ENCODE peak calls at places on chromosomes 6 and 20, in six cellular contexts. N is stimulated activated CD4-positive, alpha-beta T cell treated with anti-CD3 and anti-CD28 coated beads, Interleukin-1b, Interleukin-23, amount 100 ng/mL, for 1 hour; Z is effector memory CD4-positive, alpha-beta T cell; M is Peyer's patch; C is KG1; Y is iPS-NIHi11. H is an unnamed sample.

GRCh38 chr6:136123464-136123863 is 126.6 kb downstream of the MTFR2 start:
- DNase-seq in N (no peak), C (no peak), M (no peak), Z (no peak), Y (no peak), H (no peak)

GRCh38 chr20:34970193-34971037 is 14.7 kb downstream of the MYH7B start:
- DNase-seq in M (no peak), N (no peak), Y (no peak), Z (no peak), C (no peak), H (no peak)

GRCh38 chr6:121848523-121849255 is 413.2 kb downstream of the GJA1 start:
- DNase-seq in Y (no peak), C (no peak), Z (no peak), N (no peak), M (no peak), H (no peak)

GRCh38 chr6:148044261-148044731 is 298.3 kb upstream of the SASH1 start:
- DNase-seq in C (no peak), N (no peak), M (no peak), Y (no peak), Z (no peak), H (no peak)

GRCh38 chr6:56486681-56487080 is 156.0 kb downstream of the DST start:
- DNase-seq in Z (no peak), N (no peak), M (no peak), C (no peak), Y (no peak), H (no peak)

GRCh38 chr6:35962779-35963570 is 42.1 kb upstream of the SRPK1 start:
- DNase-seq in Z (no peak), M (no peak), C (no peak), Y (no peak), N (no peak), H (no peak)

GRCh38 chr6:82701341-82701740 is 337.7 kb downstream of the TPBG start:
- DNase-seq in Z (no peak), C (no peak), Y (no peak), M (no peak), N (no peak), H (no peak)

GRCh38 chr6:2110504-2110903 is 134.9 kb downstream of the GMDS start:
- DNase-seq in N (no peak), Z (no peak), M (no peak), Y (no peak), C (no peak), H (no peak)

GRCh38 chr6:10458287-10458686 is 43.4 kb upstream of the TFAP2A start:
- DNase-seq in Z (no peak), M (no peak), Y (no peak), C (no peak), N (no peak), H (no peak)

GRCh38 chr20:44137210-44137781 is 49.7 kb downstream of the JPH2 start:
- DNase-seq in Z (no peak), N (no peak), Y (peak), C (no peak), M (no peak), H (no peak)

GRCh38 chr6:38720295-38720694 is 5.2 kb downstream of the DNAH8 start:
- DNase-seq in C (no peak), Y (peak), Z (no peak), N (no peak), M (no peak), H (no peak)

GRCh38 chr6:80771941-80772340 is 665.5 kb downstream of the BCKDHB start:
- DNase-seq in C (no peak), M (no peak), N (no peak), Z (no peak), Y (peak), H (peak)

GRCh38 chr20:5696011-5696559 is 54.1 kb upstream of the SHLD1 start:
- DNase-seq in N (no peak), Y (no peak), C (no peak), Z (no peak), M (no peak), H (no peak)

GRCh38 chr20:21505810-21506530 is 7.9 kb downstream of the NKX2-2 start:
- DNase-seq in Z (peak), N (peak), M (no peak), C (peak), Y (peak), H (peak)

GRCh38 chr20:25407311-25408169 is at the start of gene GINS1:
- DNase-seq in C (peak), N (peak), Z (peak), Y (peak), M (peak), H (peak)

GRCh38 chr20:61902213-61902869 is 163.3 kb downstream of the TAF4 start:
- DNase-seq in N (no peak), C (no peak), Y (no peak), Z (no peak), M (no peak), H (no peak)

GRCh38 chr20:33480071-33480470 is 9.8 kb upstream of the CBFA2T2 start:
- DNase-seq in Y (no peak), M (no peak), Z (no peak), N (no peak), C (no peak), H (no peak)

GRCh38 chr6:165231581-165232276 is 77.7 kb downstream of the C6orf118 start:
- DNase-seq in C (no peak), Y (peak), Z (no peak), M (no peak), N (no peak), H (peak)

GRCh38 chr20:33811763-33812672 is 870 bp downstream of the CHMP4B start:
- DNase-seq in N (no peak), M (peak), Z (peak), Y (peak), C (no peak), H (no peak)

GRCh38 chr6:30740993-30741784 is 1.3 kb downstream of the FLOT1 start:
- DNase-seq in N (no peak), Z (no peak), M (no peak), C (no peak), Y (no peak), H (no peak)

GRCh38 chr6:45272626-45273025 is 55.5 kb upstream of the RUNX2 start:
- DNase-seq in M (no peak), C (no peak), Y (no peak), N (no peak), Z (no peak), H (no peak)

GRCh38 chr6:43454290-43455033 is 886 bp downstream of the DLK2 start:
- DNase-seq in C (no peak), Z (peak), Y (peak), N (no peak), M (peak), H (peak)

GRCh38 chr6:143963158-143963919 is 44.7 kb downstream of the PLAGL1 start:
- DNase-seq in C (no peak), Y (no peak), N (no peak), Z (no peak), M (no peak), H (no peak)

GRCh38 chr6:32785781-32786533 is 22.6 kb upstream of the HLA-DQB2 start:
- DNase-seq in Y (peak), Z (no peak), C (peak), M (no peak), N (no peak), H (peak)

GRCh38 chr20:61516398-61517208 is 264.5 kb downstream of the CDH4 start:
- DNase-seq in Z (no peak), M (no peak), Y (no peak), C (no peak), N (no peak), H (no peak)

GRCh38 chr6:138692978-138693909 is 80.3 kb upstream of the CCDC28A start:
- DNase-seq in C (no peak), N (no peak), M (no peak), Y (peak), Z (peak), H (peak)

GRCh38 chr6:53984163-53984562 is 127.1 kb upstream of the MLIP start:
- DNase-seq in Z (no peak), Y (no peak), M (no peak), N (no peak), C (no peak), H (no peak)

GRCh38 chr20:38343798-38344701 is 2.2 kb upstream of the LBP start:
- DNase-seq in Z (no peak), N (no peak), Y (no peak), M (no peak), C (no peak), H (no peak)

GRCh38 chr6:132893772-132894490 is 79.6 kb downstream of the RPS12 start:
- DNase-seq in M (no peak), N (no peak), Y (no peak), C (no peak), Z (no peak), H (no peak)

GRCh38 chr20:48831702-48832422 is 4.1 kb upstream of the PREX1 start:
- DNase-seq in N (no peak), M (no peak), C (no peak), Y (no peak), Z (no peak), H (no peak)

GRCh38 chr20:17589161-17589834 is 19.4 kb downstream of the DSTN start:
- DNase-seq in Y (no peak), M (no peak), C (no peak), Z (no peak), N (no peak), H (no peak)

GRCh38 chr6:159594750-159595117 is 98.3 kb downstream of the SOD2 start:
- DNase-seq in M (no peak), Y (no peak), N (no peak), C (no peak), Z (no peak), H (no peak)

GRCh38 chr6:72739368-72739779 is 117.5 kb downstream of the KCNQ5 start:
- DNase-seq in C (no peak), Y (no peak), M (no peak), Z (no peak), N (no peak), H (no peak)

GRCh38 chr20:25308671-25309394 is 60.9 kb downstream of the PYGB start:
- DNase-seq in C (no peak), Z (no peak), N (no peak), Y (no peak), M (no peak), H (no peak)

GRCh38 chr20:56359212-56360132 is 698 bp downstream of the FAM210B start:
- DNase-seq in Y (peak), N (no peak), C (no peak), Z (no peak), M (peak), H (peak)